ENCODE peak calls at places on chromosomes 3 and 15, in five cellular contexts. One of them, this sample, is unnamed.

GRCh38 chr3:18228060-18228459 is 197.1 kb downstream of the SATB1 start:
- DNase-seq in choroid plexus epithelial cell: no peak
- DNase-seq in left lung: no peak
- DNase-seq in HCT116: no peak
- DNase-seq in cardiac fibroblast: no peak
- DNase-seq in this sample: no peak

GRCh38 chr3:119413603-119414280 is 49.7 kb downstream of the TMEM39A start:
- DNase-seq in choroid plexus epithelial cell: no peak
- DNase-seq in left lung: no peak
- DNase-seq in HCT116: no peak
- DNase-seq in cardiac fibroblast: no peak
- DNase-seq in this sample: no peak

GRCh38 chr3:105429034-105429762 is 62.5 kb downstream of the ALCAM start:
- DNase-seq in choroid plexus epithelial cell: no peak
- DNase-seq in left lung: no peak
- DNase-seq in HCT116: no peak
- DNase-seq in cardiac fibroblast: no peak
- DNase-seq in this sample: no peak

GRCh38 chr3:127073931-127074820 is 91.3 kb downstream of the PLXNA1 start:
- DNase-seq in choroid plexus epithelial cell: peak
- DNase-seq in left lung: no peak
- DNase-seq in HCT116: no peak
- DNase-seq in cardiac fibroblast: peak
- DNase-seq in this sample: no peak

GRCh38 chr15:93250905-93251304 is 161.9 kb upstream of the RGMA start:
- DNase-seq in choroid plexus epithelial cell: no peak
- DNase-seq in left lung: no peak
- DNase-seq in HCT116: no peak
- DNase-seq in cardiac fibroblast: no peak
- DNase-seq in this sample: no peak

GRCh38 chr15:58361291-58361759 is 70.5 kb upstream of the LIPC start:
- DNase-seq in choroid plexus epithelial cell: peak
- DNase-seq in left lung: no peak
- DNase-seq in HCT116: no peak
- DNase-seq in cardiac fibroblast: peak
- DNase-seq in this sample: peak

GRCh38 chr3:138513073-138513843 is 78.8 kb downstream of the ESYT3 start:
- DNase-seq in choroid plexus epithelial cell: no peak
- DNase-seq in left lung: no peak
- DNase-seq in HCT116: no peak
- DNase-seq in cardiac fibroblast: no peak
- DNase-seq in this sample: no peak

GRCh38 chr3:49461443-49462171 is 8.5 kb upstream of the DAG1 start:
- DNase-seq in choroid plexus epithelial cell: peak
- DNase-seq in left lung: no peak
- DNase-seq in HCT116: no peak
- DNase-seq in cardiac fibroblast: peak
- DNase-seq in this sample: no peak

GRCh38 chr3:186511245-186511644 is 32.9 kb downstream of the CRYGS start:
- DNase-seq in choroid plexus epithelial cell: no peak
- DNase-seq in left lung: no peak
- DNase-seq in HCT116: no peak
- DNase-seq in cardiac fibroblast: no peak
- DNase-seq in this sample: no peak

GRCh38 chr3:43759297-43759782 is 68.6 kb downstream of the ABHD5 start:
- DNase-seq in choroid plexus epithelial cell: peak
- DNase-seq in left lung: no peak
- DNase-seq in HCT116: no peak
- DNase-seq in cardiac fibroblast: peak
- DNase-seq in this sample: peak

GRCh38 chr3:7332696-7333095 is 471.8 kb downstream of the GRM7 start:
- DNase-seq in choroid plexus epithelial cell: no peak
- DNase-seq in left lung: no peak
- DNase-seq in HCT116: no peak
- DNase-seq in cardiac fibroblast: no peak
- DNase-seq in this sample: no peak

GRCh38 chr3:12345584-12346494 is 57.0 kb downstream of the PPARG start:
- DNase-seq in choroid plexus epithelial cell: no peak
- DNase-seq in left lung: no peak
- DNase-seq in HCT116: no peak
- DNase-seq in cardiac fibroblast: no peak
- DNase-seq in this sample: no peak

GRCh38 chr3:195060531-195061385 is 210.2 kb downstream of the XXYLT1 start:
- DNase-seq in choroid plexus epithelial cell: no peak
- DNase-seq in left lung: no peak
- DNase-seq in HCT116: no peak
- DNase-seq in cardiac fibroblast: no peak
- DNase-seq in this sample: no peak

GRCh38 chr15:60093273-60094067 is 89.4 kb downstream of the FOXB1 start:
- DNase-seq in choroid plexus epithelial cell: no peak
- DNase-seq in left lung: no peak
- DNase-seq in HCT116: no peak
- DNase-seq in cardiac fibroblast: no peak
- DNase-seq in this sample: no peak

GRCh38 chr3:189937302-189938255 is 183.1 kb downstream of the P3H2 start:
- DNase-seq in choroid plexus epithelial cell: peak
- DNase-seq in left lung: no peak
- DNase-seq in HCT116: peak
- DNase-seq in cardiac fibroblast: peak
- DNase-seq in this sample: peak

GRCh38 chr3:63351159-63352007 is 73.3 kb downstream of the SYNPR start:
- DNase-seq in choroid plexus epithelial cell: peak
- DNase-seq in left lung: no peak
- DNase-seq in HCT116: peak
- DNase-seq in cardiac fibroblast: peak
- DNase-seq in this sample: peak

GRCh38 chr15:56211064-56211463 is 32.6 kb downstream of the RFX7 start:
- DNase-seq in choroid plexus epithelial cell: no peak
- DNase-seq in left lung: no peak
- DNase-seq in HCT116: no peak
- DNase-seq in cardiac fibroblast: no peak
- DNase-seq in this sample: no peak

GRCh38 chr15:41892621-41893421 is 1.0 kb downstream of the SPTBN5 start:
- DNase-seq in choroid plexus epithelial cell: no peak
- DNase-seq in left lung: no peak
- DNase-seq in HCT116: no peak
- DNase-seq in cardiac fibroblast: no peak
- DNase-seq in this sample: no peak

GRCh38 chr3:151837057-151837456 is 23.1 kb downstream of the AADAC start:
- DNase-seq in choroid plexus epithelial cell: peak
- DNase-seq in left lung: no peak
- DNase-seq in HCT116: peak
- DNase-seq in cardiac fibroblast: peak
- DNase-seq in this sample: no peak

GRCh38 chr3:184981071-184981470 is 169.1 kb downstream of the VPS8 start:
- DNase-seq in choroid plexus epithelial cell: no peak
- DNase-seq in left lung: no peak
- DNase-seq in HCT116: no peak
- DNase-seq in cardiac fibroblast: no peak
- DNase-seq in this sample: no peak

GRCh38 chr15:34588046-34588674 is 4.7 kb upstream of the GOLGA8B start:
- DNase-seq in choroid plexus epithelial cell: peak
- DNase-seq in left lung: no peak
- DNase-seq in HCT116: peak
- DNase-seq in cardiac fibroblast: peak
- DNase-seq in this sample: peak

DNA sequence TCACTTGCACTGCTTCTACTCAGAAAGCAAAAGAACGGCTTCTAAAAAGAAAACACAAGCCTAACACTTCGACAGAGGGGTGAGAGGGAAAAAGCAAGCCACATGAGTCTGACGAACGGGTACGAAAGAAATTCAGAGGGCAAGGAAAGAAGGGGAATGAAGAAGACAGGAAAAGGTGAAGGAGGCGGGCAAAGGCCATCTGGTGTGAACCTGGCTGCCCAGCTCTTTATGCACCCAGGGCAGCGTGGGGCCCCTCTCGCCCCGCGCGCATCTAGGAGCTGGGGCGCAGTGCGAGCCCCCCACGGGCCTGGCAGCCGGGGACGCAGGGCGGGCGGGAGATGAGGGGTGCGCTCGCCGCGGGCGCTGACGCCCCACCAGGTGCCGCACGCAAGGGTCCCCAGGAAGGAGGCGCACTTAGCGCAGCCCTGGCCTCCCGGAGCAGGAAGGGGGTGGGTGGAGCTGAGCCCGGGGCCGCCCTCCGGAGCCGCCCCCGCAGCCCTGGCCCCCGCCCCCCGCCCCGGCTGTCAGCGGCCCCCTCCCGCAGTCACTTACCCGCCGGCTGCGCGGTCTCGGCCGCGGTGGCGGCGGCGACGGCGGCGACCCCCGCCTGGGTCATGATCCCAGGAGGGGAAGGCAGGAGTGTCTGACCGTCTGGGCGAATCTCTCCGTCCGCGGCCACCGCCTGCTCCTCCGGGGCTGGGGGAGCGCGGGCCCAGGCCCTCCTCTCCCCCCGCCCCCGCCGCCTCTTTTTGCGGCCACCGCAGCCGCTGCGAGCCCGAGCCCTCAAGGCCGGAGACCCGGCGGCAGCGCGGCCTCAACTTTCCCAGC is at the start of gene USF3:
- DNase-seq in choroid plexus epithelial cell: peak
- DNase-seq in left lung: peak
- DNase-seq in HCT116: peak
- DNase-seq in cardiac fibroblast: peak
- DNase-seq in this sample: no peak
- TF ChIP-seq CTCF in choroid plexus epithelial cell: no peak
- TF ChIP-seq CTCF in left lung: no peak
- TF ChIP-seq CTCF in HCT116: no peak
- TF ChIP-seq CTCF in cardiac fibroblast: no peak
- TF ChIP-seq CTCF in this sample: peak

DNA sequence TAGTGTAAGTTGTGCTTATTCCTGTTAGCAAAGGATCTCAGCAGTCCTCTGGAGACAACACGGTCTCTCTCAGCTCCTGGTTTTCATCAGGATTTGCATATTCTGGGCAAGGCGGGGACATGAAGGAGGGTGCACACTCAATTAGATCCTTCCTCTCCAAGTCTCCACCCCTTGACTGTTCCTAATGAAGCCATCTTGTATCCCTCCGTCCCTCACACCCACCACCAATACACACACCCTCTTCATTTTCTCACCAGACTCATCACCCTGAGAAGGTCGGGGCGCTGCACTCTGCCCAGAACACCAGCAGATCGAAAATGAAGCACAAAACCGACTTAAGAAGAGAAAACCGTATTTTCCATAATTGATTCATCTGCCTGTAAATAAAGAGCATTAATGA is 63.7 kb downstream of the MRPL46 start:
- DNase-seq in choroid plexus epithelial cell: no peak
- DNase-seq in left lung: no peak
- DNase-seq in HCT116: no peak
- DNase-seq in cardiac fibroblast: no peak
- DNase-seq in this sample: no peak
- H3K4me3 ChIP-seq in choroid plexus epithelial cell: no peak
- H3K4me3 ChIP-seq in left lung: no peak
- H3K4me3 ChIP-seq in HCT116: no peak
- H3K4me3 ChIP-seq in cardiac fibroblast: no peak
- H3K4me3 ChIP-seq in this sample: no peak

GRCh38 chr3:52054689-52055511 is 1.5 kb downstream of the DUSP7 start:
- DNase-seq in choroid plexus epithelial cell: no peak
- DNase-seq in left lung: no peak
- DNase-seq in HCT116: no peak
- DNase-seq in cardiac fibroblast: no peak
- DNase-seq in this sample: no peak
- TF ChIP-seq CTCF in choroid plexus epithelial cell: peak
- TF ChIP-seq CTCF in left lung: peak
- TF ChIP-seq CTCF in HCT116: peak
- TF ChIP-seq CTCF in cardiac fibroblast: peak
- TF ChIP-seq CTCF in this sample: peak

DNA sequence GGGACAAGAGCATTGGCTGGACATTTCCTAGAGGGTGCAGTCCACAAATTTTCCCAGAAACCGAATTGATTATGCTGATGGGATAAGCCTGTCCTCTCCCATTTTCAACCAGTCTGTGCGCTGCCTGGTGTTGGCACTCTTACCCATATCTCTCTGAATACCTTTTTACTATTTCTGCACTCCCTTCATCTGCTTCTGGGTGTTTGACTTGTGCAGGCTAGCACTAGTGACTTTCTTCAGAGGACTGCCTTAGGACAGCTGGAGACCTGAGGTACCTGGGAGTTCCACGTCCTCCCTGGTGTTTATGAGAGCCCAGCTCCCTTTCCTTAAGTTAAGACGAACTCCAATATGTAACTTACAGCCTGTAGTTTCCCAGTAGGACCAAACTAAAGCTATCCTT is 50.2 kb downstream of the RBMS3 start:
- DNase-seq in choroid plexus epithelial cell: no peak
- DNase-seq in left lung: no peak
- DNase-seq in HCT116: no peak
- DNase-seq in cardiac fibroblast: no peak
- DNase-seq in this sample: no peak
- H3K4me3 ChIP-seq in choroid plexus epithelial cell: no peak
- H3K4me3 ChIP-seq in left lung: no peak
- H3K4me3 ChIP-seq in HCT116: no peak
- H3K4me3 ChIP-seq in cardiac fibroblast: no peak
- H3K4me3 ChIP-seq in this sample: no peak

DNA sequence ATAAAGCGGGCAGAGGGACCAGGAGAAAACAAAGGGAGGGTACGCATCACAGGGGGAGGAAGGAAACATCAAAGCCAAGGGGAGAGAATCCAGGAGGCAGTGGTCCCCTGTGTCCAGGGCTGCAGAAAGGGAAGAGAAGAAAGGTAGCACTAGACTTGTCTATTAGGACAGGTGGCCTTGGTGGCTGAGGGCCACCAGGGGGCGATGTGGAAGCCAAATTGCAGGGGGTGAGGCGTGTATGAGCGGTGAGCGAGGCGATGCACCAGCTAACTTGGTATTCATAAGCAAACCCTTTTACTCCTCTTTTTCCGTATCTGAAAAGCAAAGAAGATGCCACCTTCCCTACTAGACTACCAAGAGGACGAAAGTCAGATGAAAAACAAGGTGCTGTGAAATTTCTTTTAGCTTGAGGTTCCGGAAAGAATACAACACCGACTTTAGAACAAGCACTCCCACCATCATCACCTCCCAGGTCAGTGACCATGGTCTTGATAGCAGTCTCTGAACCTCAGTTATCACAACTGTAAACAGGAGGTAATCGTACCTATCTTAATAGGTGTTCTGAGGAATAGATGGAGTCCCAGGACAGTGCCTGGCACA is 654.4 kb upstream of the ADAMTS9 start:
- DNase-seq in choroid plexus epithelial cell: peak
- DNase-seq in left lung: peak
- DNase-seq in HCT116: peak
- DNase-seq in cardiac fibroblast: peak
- DNase-seq in this sample: no peak
- TF ChIP-seq CTCF in choroid plexus epithelial cell: peak
- TF ChIP-seq CTCF in left lung: peak
- TF ChIP-seq CTCF in HCT116: peak
- TF ChIP-seq CTCF in cardiac fibroblast: peak
- TF ChIP-seq CTCF in this sample: peak